ENCODE peak calls at places on chromosomes 6 and 20, in seven cellular contexts. T is psoas muscle, A is IMR-90, F is ascending aorta, P is tibial artery, I is AG04449, L is HFF-Myc. N is an unnamed sample.

GRCh38 chr6:42498473-42499128 is 46.9 kb upstream of the TRERF1 start:
- DNase-seq in T (no peak), A (no peak), F (no peak), P (no peak), I (no peak), L (no peak), N (no peak)

GRCh38 chr6:91141352-91141751 is 554.5 kb upstream of the MAP3K7 start:
- DNase-seq in T (no peak), A (no peak), F (no peak), P (no peak), I (no peak), L (no peak), N (no peak)

GRCh38 chr6:86706449-86706848 is 230.9 kb upstream of the HTR1E start:
- DNase-seq in T (no peak), A (no peak), F (no peak), P (no peak), I (no peak), L (no peak), N (no peak)

GRCh38 chr6:149711711-149712110 is 6.2 kb downstream of the LATS1 start:
- DNase-seq in T (no peak), A (no peak), F (no peak), P (no peak), I (no peak), L (no peak), N (no peak)

GRCh38 chr6:47407295-47408281 is 70.0 kb upstream of the CD2AP start:
- DNase-seq in T (no peak), A (no peak), F (no peak), P (no peak), I (no peak), L (no peak), N (no peak)

GRCh38 chr6:24484657-24485318 is 4.6 kb downstream of the GPLD1 start:
- DNase-seq in T (no peak), A (peak), F (no peak), P (no peak), I (no peak), L (no peak), N (peak)

GRCh38 chr20:6868864-6869263 is 101.4 kb downstream of the BMP2 start:
- DNase-seq in T (no peak), A (no peak), F (no peak), P (no peak), I (no peak), L (no peak), N (peak)

GRCh38 chr6:25062070-25062811 is 126.5 kb upstream of the RIPOR2 start:
- DNase-seq in T (no peak), A (no peak), F (no peak), P (no peak), I (no peak), L (no peak), N (no peak)

GRCh38 chr6:137352859-137353258 is 133.7 kb upstream of the IFNGR1 start:
- DNase-seq in T (no peak), A (no peak), F (no peak), P (no peak), I (no peak), L (no peak), N (no peak)

GRCh38 chr20:2984956-2985661 is 58.3 kb upstream of the GNRH2 start:
- DNase-seq in T (no peak), A (peak), F (no peak), P (no peak), I (peak), L (peak), N (peak)

GRCh38 chr6:104472245-104472644 is 387.5 kb downstream of the HACE1 start:
- DNase-seq in T (no peak), A (no peak), F (no peak), P (no peak), I (no peak), L (no peak), N (no peak)

GRCh38 chr20:20713244-20713765 is 861 bp upstream of the RALGAPA2 start:
- DNase-seq in T (peak), A (no peak), F (peak), P (no peak), I (no peak), L (no peak), N (no peak)

GRCh38 chr20:23048283-23049200 is 930 bp downstream of the THBD start:
- DNase-seq in T (peak), A (peak), F (peak), P (peak), I (no peak), L (peak), N (no peak)

GRCh38 chr6:8904754-8905153 is 469.4 kb upstream of the SLC35B3 start:
- DNase-seq in T (no peak), A (no peak), F (no peak), P (no peak), I (no peak), L (no peak), N (no peak)

GRCh38 chr6:45640081-45640491 is 262.4 kb upstream of the SUPT3H start:
- DNase-seq in T (no peak), A (peak), F (peak), P (no peak), I (no peak), L (no peak), N (peak)

GRCh38 chr20:709421-709820 is 33.8 kb upstream of the SCRT2 start:
- DNase-seq in T (no peak), A (no peak), F (no peak), P (peak), I (no peak), L (no peak), N (no peak)

GRCh38 chr6:14996892-14997291 is 249.0 kb upstream of the JARID2 start:
- DNase-seq in T (no peak), A (no peak), F (no peak), P (no peak), I (no peak), L (no peak), N (no peak)

GRCh38 chr6:27127874-27128795 is 119.4 kb upstream of the PRSS16 start:
- DNase-seq in T (no peak), A (no peak), F (no peak), P (no peak), I (no peak), L (no peak), N (peak)

GRCh38 chr20:19633985-19634384 is 124.1 kb upstream of the RIN2 start:
- DNase-seq in T (no peak), A (peak), F (no peak), P (no peak), I (peak), L (no peak), N (peak)

GRCh38 chr20:19626896-19627295 is 131.2 kb upstream of the RIN2 start:
- DNase-seq in T (no peak), A (peak), F (no peak), P (no peak), I (no peak), L (no peak), N (no peak)

GRCh38 chr20:19625416-19625815 is 132.6 kb upstream of the RIN2 start:
- DNase-seq in T (no peak), A (no peak), F (no peak), P (no peak), I (no peak), L (no peak), N (no peak)

GRCh38 chr20:19628570-19629134 is 129.4 kb upstream of the RIN2 start:
- DNase-seq in T (no peak), A (peak), F (no peak), P (no peak), I (no peak), L (peak), N (peak)

GRCh38 chr20:19631410-19631809 is 126.6 kb upstream of the RIN2 start:
- DNase-seq in T (no peak), A (no peak), F (no peak), P (no peak), I (no peak), L (no peak), N (no peak)
- TF ChIP-seq CTCF in T (no peak), A (no peak), F (no peak), P (no peak), I (no peak), L (no peak), N (no peak)

DNA sequence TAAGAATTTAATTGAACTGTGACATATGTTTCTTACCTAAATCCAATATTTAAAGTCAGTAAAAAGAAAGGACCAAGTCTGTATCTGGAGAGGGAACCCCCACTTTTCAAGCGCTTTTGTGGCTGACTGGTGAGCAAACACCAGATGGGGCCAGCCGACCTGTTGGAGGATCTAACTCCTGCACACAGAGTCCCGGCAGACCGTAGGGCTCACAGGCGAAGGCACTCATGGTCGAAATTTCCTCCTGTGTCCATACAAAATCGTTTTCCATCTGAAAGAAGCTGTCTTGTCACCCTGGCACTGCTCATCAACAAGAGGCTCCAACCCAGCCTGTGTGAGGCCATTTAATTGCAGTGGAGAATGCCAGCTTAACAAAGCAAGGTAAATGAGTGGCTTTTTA is 94.0 kb downstream of the SCML4 start:
- DNase-seq in T (no peak), A (no peak), F (no peak), P (no peak), I (no peak), L (no peak), N (no peak)
- H3K4me3 ChIP-seq in T (no peak), A (no peak), F (no peak), P (no peak), I (no peak), L (no peak), N (no peak)

GRCh38 chr6:37535701-37536461 is 36.2 kb upstream of the CCDC167 start:
- DNase-seq in T (no peak), A (no peak), F (no peak), P (no peak), I (no peak), L (no peak), N (no peak)
- TF ChIP-seq CTCF in T (no peak), A (peak), F (no peak), P (no peak), I (no peak), L (no peak), N (peak)

GRCh38 chr6:170286934-170287265 is 4.0 kb downstream of the DLL1 start:
- DNase-seq in T (no peak), A (no peak), F (no peak), P (no peak), I (no peak), L (no peak), N (no peak)
- H3K4me3 ChIP-seq in T (no peak), A (no peak), F (no peak), P (no peak), I (no peak), L (no peak), N (no peak)

GRCh38 chr20:50717974-50718761 is 13.2 kb upstream of the PARD6B start:
- DNase-seq in T (no peak), A (no peak), F (peak), P (peak), I (no peak), L (no peak), N (no peak)
- TF ChIP-seq CTCF in T (no peak), A (peak), F (no peak), P (no peak), I (no peak), L (no peak), N (no peak)

GRCh38 chr20:5608104-5608447 is 142.1 kb upstream of the SHLD1 start:
- DNase-seq in T (no peak), A (no peak), F (no peak), P (no peak), I (no peak), L (no peak), N (no peak)
- H3K4me3 ChIP-seq in T (peak), A (peak), F (peak), P (no peak), I (peak), L (peak), N (peak)

DNA sequence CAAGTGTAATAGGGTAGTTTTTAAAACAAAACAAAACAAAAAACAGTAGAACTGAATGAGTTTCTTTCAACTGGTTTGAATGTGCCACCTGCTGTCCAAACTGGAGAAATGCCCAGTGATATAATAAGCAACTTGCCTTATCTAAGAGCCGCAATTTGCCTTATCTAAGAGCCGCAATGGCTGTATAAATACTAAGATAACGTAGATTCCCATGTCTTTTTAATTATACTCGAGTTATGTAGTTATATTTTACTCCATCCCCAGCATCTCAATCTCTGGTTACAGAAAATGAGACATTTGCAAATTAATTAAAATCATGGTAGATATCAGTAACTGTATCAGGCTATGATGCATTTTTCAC is 67.2 kb downstream of the RPP40 start:
- DNase-seq in T (no peak), A (peak), F (no peak), P (no peak), I (no peak), L (no peak), N (peak)
- TF ChIP-seq CTCF in T (peak), A (peak), F (peak), P (peak), I (peak), L (peak), N (peak)

DNA sequence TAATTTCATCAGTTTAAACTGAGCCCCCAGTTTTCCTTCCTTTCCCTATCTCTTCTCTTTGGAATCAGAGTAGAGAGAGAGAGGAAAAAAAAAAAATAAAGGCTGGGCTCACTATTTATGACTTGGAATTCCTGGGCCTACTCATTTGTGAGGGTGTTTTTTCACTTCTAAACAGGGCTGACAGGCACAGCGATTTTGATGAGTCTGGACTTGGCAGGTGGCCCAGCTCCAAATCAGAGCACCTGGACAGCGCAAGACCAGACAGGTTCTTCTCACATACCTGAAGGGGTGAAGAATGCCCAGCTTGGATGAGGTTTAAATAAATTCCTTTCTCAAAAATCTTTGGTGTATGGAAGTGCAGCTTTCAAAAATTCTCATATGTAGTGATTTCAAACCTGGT is 122.2 kb downstream of the KIF13A start:
- DNase-seq in T (no peak), A (peak), F (no peak), P (no peak), I (no peak), L (no peak), N (no peak)
- H3K4me3 ChIP-seq in T (no peak), A (no peak), F (no peak), P (no peak), I (no peak), L (no peak), N (no peak)

GRCh38 chr20:61725966-61726365 is 339.7 kb downstream of the TAF4 start:
- DNase-seq in T (peak), A (no peak), F (no peak), P (no peak), I (no peak), L (no peak), N (no peak)

GRCh38 chr20:61725145-61725544 is 340.5 kb downstream of the TAF4 start:
- DNase-seq in T (no peak), A (no peak), F (no peak), P (no peak), I (no peak), L (no peak), N (no peak)

GRCh38 chr20:61722146-61722678 is 343.5 kb downstream of the TAF4 start:
- DNase-seq in T (no peak), A (no peak), F (no peak), P (no peak), I (no peak), L (no peak), N (no peak)

GRCh38 chr20:61723538-61724257 is 342.0 kb downstream of the TAF4 start:
- DNase-seq in T (no peak), A (no peak), F (no peak), P (no peak), I (no peak), L (no peak), N (no peak)

DNA sequence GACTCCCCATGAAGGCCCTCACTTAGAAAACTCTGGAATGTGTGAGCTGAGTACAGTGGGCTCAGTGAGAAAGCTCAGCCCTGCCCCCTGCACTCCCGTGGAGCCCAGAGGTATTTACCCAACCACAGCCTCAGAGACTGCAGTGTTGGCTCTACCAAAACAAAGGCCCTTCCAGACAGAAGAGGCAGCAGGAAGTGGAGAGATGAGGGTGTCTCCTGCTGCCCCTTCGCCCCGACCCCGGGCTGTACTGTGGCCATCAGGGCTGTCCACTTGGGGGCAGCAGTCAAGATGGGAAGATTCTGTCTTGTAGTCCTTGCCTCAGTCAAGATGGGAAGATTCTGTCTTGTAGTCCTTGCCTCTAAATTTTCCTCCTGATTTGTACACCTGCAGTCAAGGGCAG is 341.3 kb downstream of the TAF4 start:
- DNase-seq in T (no peak), A (no peak), F (no peak), P (no peak), I (no peak), L (no peak), N (peak)
- TF ChIP-seq CTCF in T (no peak), A (no peak), F (no peak), P (no peak), I (peak), L (peak), N (peak)